ENCODE peak calls at places on chromosomes 12 and 14, in four cellular contexts. One of them, this sample, is unnamed. For H3K36me3 and H3K27me3, the result is how much of the 10 kb centered on the place peaks cover.

GRCh38 chr14:91947196-91948184 is at the start of gene FBLN5:
- DNase-seq in kidney epithelial cell: peak
- DNase-seq in upper lobe of right lung: peak
- DNase-seq in adipocyte: peak
- DNase-seq in this sample: peak

GRCh38 chr12:95282266-95282665 is 64.7 kb downstream of the VEZT start:
- DNase-seq in adipocyte: no peak
- DNase-seq in upper lobe of right lung: no peak
- DNase-seq in kidney epithelial cell: no peak
- DNase-seq in this sample: no peak

GRCh38 chr14:67385618-67386017 is 25.5 kb downstream of the EIF2S1 start:
- DNase-seq in adipocyte: no peak
- DNase-seq in upper lobe of right lung: no peak
- DNase-seq in kidney epithelial cell: no peak
- DNase-seq in this sample: no peak

GRCh38 chr12:89960011-89960507 is 251.4 kb upstream of the ATP2B1 start:
- DNase-seq in upper lobe of right lung: no peak
- DNase-seq in adipocyte: no peak
- DNase-seq in kidney epithelial cell: peak
- DNase-seq in this sample: no peak

GRCh38 chr12:106195638-106196037 is 52.2 kb downstream of the CKAP4 start:
- DNase-seq in upper lobe of right lung: no peak
- DNase-seq in adipocyte: peak
- DNase-seq in kidney epithelial cell: peak
- DNase-seq in this sample: no peak

GRCh38 chr14:94933411-94933964 is 163.6 kb upstream of the GSC start:
- DNase-seq in upper lobe of right lung: no peak
- DNase-seq in adipocyte: peak
- DNase-seq in kidney epithelial cell: no peak
- DNase-seq in this sample: no peak

GRCh38 chr12:29240441-29240840 is 91.4 kb downstream of the FAR2 start:
- DNase-seq in adipocyte: no peak
- DNase-seq in upper lobe of right lung: no peak
- DNase-seq in kidney epithelial cell: no peak
- DNase-seq in this sample: no peak

GRCh38 chr12:48946943-48947342 is 10.3 kb downstream of the ARF3 start:
- DNase-seq in adipocyte: no peak
- DNase-seq in upper lobe of right lung: no peak
- DNase-seq in kidney epithelial cell: no peak
- DNase-seq in this sample: no peak

GRCh38 chr14:99587463-99588278 is 16.3 kb downstream of the CCDC85C start:
- DNase-seq in adipocyte: no peak
- DNase-seq in kidney epithelial cell: no peak
- DNase-seq in upper lobe of right lung: no peak
- DNase-seq in this sample: no peak

GRCh38 chr12:108063192-108063591 is 65.9 kb upstream of the WSCD2 start:
- DNase-seq in adipocyte: peak
- DNase-seq in upper lobe of right lung: no peak
- DNase-seq in kidney epithelial cell: no peak
- DNase-seq in this sample: peak

GRCh38 chr12:1972260-1972659 is 32.0 kb downstream of the DCP1B start:
- DNase-seq in upper lobe of right lung: no peak
- DNase-seq in adipocyte: peak
- DNase-seq in kidney epithelial cell: no peak
- DNase-seq in this sample: no peak

GRCh38 chr14:29235991-29236390 is 469.4 kb downstream of the FOXG1 start:
- DNase-seq in kidney epithelial cell: no peak
- DNase-seq in adipocyte: peak
- DNase-seq in upper lobe of right lung: no peak
- DNase-seq in this sample: no peak

GRCh38 chr12:106601031-106601430 is 18.2 kb downstream of the RFX4 start:
- DNase-seq in kidney epithelial cell: no peak
- DNase-seq in upper lobe of right lung: no peak
- DNase-seq in adipocyte: no peak
- DNase-seq in this sample: peak

GRCh38 chr14:75981426-75981825 is 369 bp downstream of the TGFB3 start:
- DNase-seq in adipocyte: no peak
- DNase-seq in kidney epithelial cell: no peak
- DNase-seq in upper lobe of right lung: no peak
- DNase-seq in this sample: peak

GRCh38 chr12:106415134-106415533 is 57.6 kb downstream of the POLR3B start:
- DNase-seq in adipocyte: no peak
- DNase-seq in upper lobe of right lung: no peak
- DNase-seq in kidney epithelial cell: peak
- DNase-seq in this sample: no peak

GRCh38 chr14:25069889-25070288 is 19.9 kb upstream of the STXBP6 start:
- DNase-seq in kidney epithelial cell: no peak
- DNase-seq in upper lobe of right lung: no peak
- DNase-seq in adipocyte: no peak
- DNase-seq in this sample: no peak

GRCh38 chr12:104002686-104003085 is 37.0 kb downstream of the TDG start:
- DNase-seq in upper lobe of right lung: no peak
- DNase-seq in adipocyte: no peak
- DNase-seq in kidney epithelial cell: no peak
- DNase-seq in this sample: no peak

GRCh38 chr12:62720661-62721330 is 214.2 kb downstream of the PPM1H start:
- DNase-seq in upper lobe of right lung: no peak
- DNase-seq in kidney epithelial cell: no peak
- DNase-seq in adipocyte: peak
- DNase-seq in this sample: no peak

GRCh38 chr12:9798008-9798619 is 29.2 kb upstream of the KLRF1 start:
- DNase-seq in adipocyte: no peak
- DNase-seq in upper lobe of right lung: no peak
- DNase-seq in kidney epithelial cell: peak
- DNase-seq in this sample: peak

GRCh38 chr12:53459097-53459496 is 7.2 kb downstream of the PCBP2 start:
- DNase-seq in adipocyte: no peak
- DNase-seq in kidney epithelial cell: no peak
- DNase-seq in upper lobe of right lung: no peak
- DNase-seq in this sample: no peak

GRCh38 chr12:4118017-4118510 is 155.5 kb upstream of the CCND2 start:
- DNase-seq in kidney epithelial cell: no peak
- DNase-seq in adipocyte: peak
- DNase-seq in upper lobe of right lung: no peak
- DNase-seq in this sample: no peak

GRCh38 chr12:4119157-4119761 is 154.3 kb upstream of the CCND2 start:
- DNase-seq in kidney epithelial cell: no peak
- DNase-seq in adipocyte: no peak
- DNase-seq in upper lobe of right lung: no peak
- DNase-seq in this sample: no peak

GRCh38 chr12:4120316-4120920 is 153.1 kb upstream of the CCND2 start:
- DNase-seq in adipocyte: no peak
- DNase-seq in kidney epithelial cell: no peak
- DNase-seq in upper lobe of right lung: no peak
- DNase-seq in this sample: no peak

GRCh38 chr12:4117386-4118016 is 156.1 kb upstream of the CCND2 start:
- DNase-seq in upper lobe of right lung: no peak
- DNase-seq in kidney epithelial cell: no peak
- DNase-seq in adipocyte: no peak
- DNase-seq in this sample: no peak

GRCh38 chr12:4118601-4119156 is 154.9 kb upstream of the CCND2 start:
- DNase-seq in kidney epithelial cell: no peak
- DNase-seq in adipocyte: no peak
- DNase-seq in upper lobe of right lung: no peak
- DNase-seq in this sample: no peak
- H3K4me3 ChIP-seq in kidney epithelial cell: no peak
- H3K4me3 ChIP-seq in adipocyte: no peak
- H3K4me3 ChIP-seq in upper lobe of right lung: no peak
- H3K4me3 ChIP-seq in this sample: no peak

GRCh38 chr12:56722832-56723231 is 2.3 kb downstream of the NACA start:
- DNase-seq in upper lobe of right lung: no peak
- DNase-seq in kidney epithelial cell: no peak
- DNase-seq in adipocyte: no peak
- DNase-seq in this sample: peak
- H3K36me3 ChIP-seq in upper lobe of right lung: under half
- H3K36me3 ChIP-seq in kidney epithelial cell: under half
- H3K36me3 ChIP-seq in adipocyte: under half
- H3K36me3 ChIP-seq in this sample: under half

DNA sequence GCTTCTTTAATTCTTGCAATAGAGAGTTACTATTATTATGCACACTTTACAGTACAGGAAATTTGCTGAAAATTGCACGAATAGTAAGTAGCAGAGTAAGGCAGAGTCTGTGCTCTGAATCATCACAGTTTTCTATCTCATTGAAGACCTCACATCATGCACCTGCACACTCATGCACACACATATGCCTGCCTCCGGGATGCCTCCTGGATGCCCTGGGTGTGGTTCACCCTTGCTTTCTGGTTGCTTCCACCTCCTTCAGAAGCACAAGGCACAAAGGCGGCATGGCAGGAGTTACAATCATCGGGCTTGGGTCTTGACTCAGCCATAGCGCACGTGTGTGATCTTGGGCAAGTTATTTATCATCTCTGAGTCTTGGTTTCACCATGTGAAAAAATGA is 564.0 kb downstream of the VRK1 start:
- DNase-seq in upper lobe of right lung: no peak
- DNase-seq in kidney epithelial cell: no peak
- DNase-seq in adipocyte: no peak
- DNase-seq in this sample: no peak
- H3K27me3 ChIP-seq in upper lobe of right lung: under half
- H3K27me3 ChIP-seq in kidney epithelial cell: under half
- H3K27me3 ChIP-seq in adipocyte: under half
- H3K27me3 ChIP-seq in this sample: under half

DNA sequence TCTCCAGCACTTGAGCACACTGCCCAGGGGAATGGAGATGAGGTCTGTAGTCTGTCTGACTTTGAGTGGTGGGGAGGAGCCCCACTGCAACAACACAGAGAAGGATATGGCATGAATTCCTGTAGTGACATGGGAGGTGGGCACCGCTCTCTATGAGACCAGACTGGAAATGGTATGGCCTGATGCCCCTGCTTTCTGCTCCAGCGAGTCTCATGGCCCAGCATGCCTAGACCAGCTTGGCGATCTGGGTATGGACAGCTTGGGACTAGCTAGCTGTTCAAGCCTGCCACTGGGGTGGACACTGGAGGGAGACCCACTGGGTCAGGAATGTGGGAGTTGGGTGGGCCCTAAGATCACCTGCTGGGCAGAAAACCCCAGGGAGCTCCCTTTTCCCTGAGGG is 477.8 kb upstream of the SEL1L start:
- DNase-seq in upper lobe of right lung: no peak
- DNase-seq in adipocyte: no peak
- DNase-seq in kidney epithelial cell: no peak
- DNase-seq in this sample: no peak
- H3K4me3 ChIP-seq in upper lobe of right lung: no peak
- H3K4me3 ChIP-seq in adipocyte: no peak
- H3K4me3 ChIP-seq in kidney epithelial cell: no peak
- H3K4me3 ChIP-seq in this sample: no peak

GRCh38 chr14:103651585-103651984 is 22.6 kb downstream of the KLC1 start:
- DNase-seq in kidney epithelial cell: no peak
- DNase-seq in adipocyte: no peak
- DNase-seq in upper lobe of right lung: no peak
- DNase-seq in this sample: no peak

GRCh38 chr14:103650213-103650612 is 21.2 kb downstream of the KLC1 start:
- DNase-seq in adipocyte: no peak
- DNase-seq in kidney epithelial cell: no peak
- DNase-seq in upper lobe of right lung: no peak
- DNase-seq in this sample: no peak

GRCh38 chr14:103652806-103653205 is 23.8 kb downstream of the KLC1 start:
- DNase-seq in adipocyte: no peak
- DNase-seq in upper lobe of right lung: no peak
- DNase-seq in kidney epithelial cell: no peak
- DNase-seq in this sample: no peak

GRCh38 chr14:103646189-103646588 is 17.2 kb downstream of the KLC1 start:
- DNase-seq in upper lobe of right lung: no peak
- DNase-seq in adipocyte: no peak
- DNase-seq in kidney epithelial cell: no peak
- DNase-seq in this sample: no peak

DNA sequence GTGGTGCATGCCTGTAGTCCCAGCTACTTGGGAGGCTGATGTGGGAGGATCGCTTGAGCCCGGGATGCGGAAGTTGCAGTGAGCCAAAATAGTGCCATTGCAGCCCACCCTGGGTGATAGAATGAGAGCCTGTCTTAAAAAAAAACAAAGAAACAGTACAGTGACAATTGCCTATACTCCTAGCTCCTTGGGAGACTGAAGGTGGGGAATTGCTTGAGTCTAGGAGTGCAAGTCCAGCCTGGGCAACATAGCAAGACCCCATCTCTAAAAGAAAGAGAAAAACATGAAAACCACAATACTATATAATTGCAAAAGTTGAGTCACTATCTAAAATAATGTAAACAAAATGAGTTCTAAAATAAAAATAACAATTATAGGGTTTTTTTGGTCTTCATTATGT is 20.0 kb downstream of the KLC1 start:
- DNase-seq in adipocyte: no peak
- DNase-seq in kidney epithelial cell: no peak
- DNase-seq in upper lobe of right lung: no peak
- DNase-seq in this sample: no peak
- H3K36me3 ChIP-seq in adipocyte: under half
- H3K36me3 ChIP-seq in kidney epithelial cell: under half
- H3K36me3 ChIP-seq in upper lobe of right lung: under half
- H3K36me3 ChIP-seq in this sample: under half

This sample was measured in H7.